ENCODE peak calls at places on chromosome 4, in six cellular contexts. D, W, X, P, N and L are unnamed samples.

GRCh38 chr4:177308125-177308524 is 1.5 kb upstream of the NEIL3 start:
- DNase-seq in X (no peak), N (no peak), W (no peak), D (no peak), P (no peak), L (no peak)

GRCh38 chr4:1534876-1535526 is 128.8 kb upstream of the NKX1-1 start:
- DNase-seq in W (no peak), P (no peak), N (no peak), D (no peak), X (peak), L (no peak)

GRCh38 chr4:109803924-109804571 is 2.2 kb upstream of the CFI start:
- DNase-seq in P (peak), W (peak), D (peak), X (no peak), N (no peak), L (no peak)

GRCh38 chr4:165874799-165875371 is 1.8 kb downstream of the TLL1 start:
- DNase-seq in W (peak), N (no peak), D (peak), P (no peak), X (peak), L (peak)

GRCh38 chr4:42871685-42872271 is 20.7 kb upstream of the GRXCR1 start:
- DNase-seq in N (no peak), X (no peak), W (peak), P (no peak), D (peak), L (no peak)

GRCh38 chr4:74933562-74934015 is 673 bp downstream of the PARM1 start:
- DNase-seq in N (no peak), D (peak), W (peak), X (peak), P (no peak), L (peak)

GRCh38 chr4:141248029-141248428 is 27.3 kb downstream of the ZNF330 start:
- DNase-seq in N (no peak), X (no peak), D (no peak), P (no peak), W (no peak), L (no peak)

GRCh38 chr4:145734576-145735329 is 54.8 kb downstream of the C4orf51 start:
- DNase-seq in W (peak), P (no peak), D (no peak), X (no peak), N (peak), L (no peak)

GRCh38 chr4:36168127-36168898 is 76.0 kb downstream of the ARAP2 start:
- DNase-seq in D (no peak), W (no peak), N (no peak), X (no peak), P (no peak), L (no peak)

GRCh38 chr4:23970193-23970850 is 80.5 kb upstream of the PPARGC1A start:
- DNase-seq in W (no peak), P (no peak), X (no peak), D (no peak), N (no peak), L (no peak)
- H3K27ac ChIP-seq in W (no peak), P (no peak), X (no peak), D (no peak), N (no peak), L (no peak)

DNA sequence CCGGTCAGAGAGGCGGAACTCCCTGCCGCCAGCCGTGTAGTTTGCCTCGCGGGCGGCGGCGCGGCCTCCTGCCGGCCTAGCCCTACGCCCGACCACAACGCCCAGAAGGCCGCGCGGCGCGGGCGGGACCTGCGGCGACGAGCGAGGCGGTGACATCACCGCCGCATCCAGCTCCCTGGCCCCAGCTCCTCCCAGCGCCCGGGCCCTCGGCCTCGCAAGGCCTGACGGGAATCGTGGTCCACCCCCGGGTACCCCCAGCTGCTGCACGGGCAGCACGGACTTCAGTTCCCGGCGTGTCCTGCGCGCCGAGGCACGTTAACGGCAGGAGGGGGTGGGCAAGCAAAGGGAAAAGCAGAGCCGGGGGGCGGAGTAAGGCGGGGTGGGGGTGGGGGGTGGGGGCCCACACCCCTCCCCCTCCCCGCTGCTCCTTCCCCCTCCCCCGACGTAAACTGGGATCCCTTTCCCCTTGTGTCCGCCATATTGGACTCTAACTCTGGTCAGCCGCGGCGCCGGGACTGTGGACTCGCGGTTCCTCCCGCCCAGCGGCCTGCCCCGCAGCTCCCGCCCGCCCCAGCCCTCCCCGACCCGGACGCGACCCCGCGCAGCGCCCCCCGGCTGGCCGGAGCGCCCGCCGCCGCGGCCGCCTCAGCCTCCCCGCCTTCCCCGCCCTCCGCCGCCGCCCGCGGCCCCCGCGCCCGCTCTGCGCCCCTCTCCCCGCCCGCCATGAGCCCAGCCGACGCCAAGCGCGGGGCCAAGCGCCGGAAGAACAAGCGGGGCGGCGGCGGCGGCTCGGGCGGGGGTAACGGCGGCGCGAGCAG is at the start of gene FAM193A:
- DNase-seq in D (peak), W (peak), N (peak), P (peak), X (peak), L (peak)
- TF ChIP-seq CTCF in D (no peak), W (no peak), N (no peak), P (no peak), X (no peak), L (peak)

DNA sequence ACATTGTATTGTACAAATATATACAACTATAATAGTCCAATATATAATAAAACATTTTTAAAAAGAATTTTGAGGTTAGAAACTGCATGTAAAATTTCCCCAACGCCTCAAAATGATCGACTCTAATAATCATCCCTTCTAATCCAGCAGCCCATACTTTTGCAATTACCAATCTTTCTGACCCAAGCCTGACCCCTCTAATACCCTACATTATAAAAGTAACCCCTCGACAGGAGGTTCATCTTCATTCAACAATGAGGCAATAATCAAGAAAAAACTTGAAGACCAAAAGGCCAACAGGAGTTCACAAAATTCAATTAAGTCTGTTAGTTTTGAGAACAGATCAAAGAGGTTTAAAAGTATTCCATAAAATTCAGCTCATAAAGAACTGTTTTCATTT is 393.6 kb downstream of the GPM6A start:
- DNase-seq in D (no peak), N (no peak), X (no peak), P (no peak), W (no peak), L (no peak)
- H3K27ac ChIP-seq in D (no peak), N (peak), X (no peak), P (no peak), W (no peak), L (no peak)

GRCh38 chr4:180558427-180558826 is 1684.8 kb upstream of the TENM3 start:
- DNase-seq in D (no peak), N (no peak), W (no peak), X (no peak), P (no peak), L (no peak)

GRCh38 chr4:180560896-180561295 is 1682.3 kb upstream of the TENM3 start:
- DNase-seq in N (no peak), X (no peak), P (no peak), W (no peak), D (no peak), L (no peak)

GRCh38 chr4:180557348-180557747 is 1685.9 kb upstream of the TENM3 start:
- DNase-seq in X (no peak), D (no peak), W (no peak), N (no peak), P (no peak), L (no peak)
- TF ChIP-seq CTCF in X (no peak), D (no peak), W (no peak), N (no peak), P (no peak), L (no peak)

GRCh38 chr4:171588764-171589163 is 224.4 kb upstream of the GALNTL6 start:
- DNase-seq in D (no peak), N (no peak), W (no peak), P (no peak), X (no peak), L (no peak)
- H3K27ac ChIP-seq in D (no peak), N (no peak), W (no peak), P (no peak), X (no peak), L (no peak)

GRCh38 chr4:118684873-118685811 is at the start of gene METTL14:
- DNase-seq in P (peak), N (peak), D (peak), X (peak), W (peak), L (peak)
- TF ChIP-seq CTCF in P (no peak), N (no peak), D (no peak), X (no peak), W (no peak), L (peak)

DNA sequence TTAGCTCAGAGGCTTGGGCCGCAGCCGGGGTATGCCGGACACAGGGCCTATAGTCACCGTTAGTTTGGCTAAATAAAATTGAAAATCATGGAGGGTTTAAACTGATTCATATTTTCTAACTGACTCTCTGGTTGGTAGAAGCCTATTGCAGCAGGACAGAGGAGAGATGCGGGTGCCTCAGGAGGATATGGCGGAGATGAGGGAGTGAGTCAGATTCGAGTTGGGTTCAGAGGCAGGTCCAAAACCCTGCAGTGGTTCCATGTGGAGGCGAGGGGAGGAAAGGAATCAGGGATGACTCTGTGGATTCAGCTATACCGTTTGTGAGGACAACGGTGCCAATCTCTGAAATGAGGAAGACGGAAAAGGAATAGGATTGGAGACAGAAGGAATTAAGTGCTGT is 176.6 kb downstream of the PALLD start:
- DNase-seq in P (no peak), W (no peak), X (no peak), N (no peak), D (no peak), L (no peak)
- H3K27ac ChIP-seq in P (no peak), W (no peak), X (no peak), N (no peak), D (peak), L (no peak)

DNA sequence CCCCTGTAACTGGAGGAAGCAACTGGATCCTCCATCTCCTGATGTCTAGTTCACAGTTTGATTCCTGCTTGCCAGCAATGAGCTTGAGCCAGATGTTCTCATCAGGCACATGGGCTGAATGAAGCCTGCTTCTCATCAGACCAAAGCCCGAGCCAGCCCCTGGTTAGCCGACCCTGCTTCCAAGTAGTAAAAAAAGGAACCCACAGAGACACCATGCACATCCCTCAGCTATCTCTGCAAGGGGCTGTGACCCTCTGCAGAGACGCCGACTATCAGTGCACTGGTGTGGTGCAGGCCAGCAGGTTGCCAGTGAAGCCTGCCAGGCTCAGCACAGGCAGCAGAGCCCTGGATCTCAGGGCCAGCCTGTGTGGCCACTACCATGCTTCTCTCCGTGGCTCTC is 2.8 kb downstream of the DCTD start:
- DNase-seq in W (no peak), P (no peak), X (no peak), N (no peak), D (no peak), L (no peak)
- TF ChIP-seq CTCF in W (no peak), P (no peak), X (no peak), N (no peak), D (no peak), L (no peak)

GRCh38 chr4:11367371-11367770 is 61.3 kb downstream of the HS3ST1 start:
- DNase-seq in D (peak), P (no peak), W (peak), X (no peak), N (no peak), L (peak)
- H3K27ac ChIP-seq in D (no peak), P (no peak), W (no peak), X (no peak), N (no peak), L (no peak)

GRCh38 chr4:51890760-51891159 is 47.8 kb downstream of the DCUN1D4 start:
- DNase-seq in X (no peak), W (no peak), P (no peak), N (no peak), D (no peak), L (no peak)

GRCh38 chr4:51895158-51895557 is 52.2 kb downstream of the DCUN1D4 start:
- DNase-seq in W (no peak), D (no peak), X (no peak), N (no peak), P (no peak), L (no peak)

GRCh38 chr4:51894246-51894645 is 51.3 kb downstream of the DCUN1D4 start:
- DNase-seq in N (no peak), D (no peak), W (no peak), P (no peak), X (no peak), L (no peak)

GRCh38 chr4:51901363-51901762 is 58.4 kb downstream of the DCUN1D4 start:
- DNase-seq in X (no peak), W (no peak), P (no peak), N (no peak), D (no peak), L (no peak)

DNA sequence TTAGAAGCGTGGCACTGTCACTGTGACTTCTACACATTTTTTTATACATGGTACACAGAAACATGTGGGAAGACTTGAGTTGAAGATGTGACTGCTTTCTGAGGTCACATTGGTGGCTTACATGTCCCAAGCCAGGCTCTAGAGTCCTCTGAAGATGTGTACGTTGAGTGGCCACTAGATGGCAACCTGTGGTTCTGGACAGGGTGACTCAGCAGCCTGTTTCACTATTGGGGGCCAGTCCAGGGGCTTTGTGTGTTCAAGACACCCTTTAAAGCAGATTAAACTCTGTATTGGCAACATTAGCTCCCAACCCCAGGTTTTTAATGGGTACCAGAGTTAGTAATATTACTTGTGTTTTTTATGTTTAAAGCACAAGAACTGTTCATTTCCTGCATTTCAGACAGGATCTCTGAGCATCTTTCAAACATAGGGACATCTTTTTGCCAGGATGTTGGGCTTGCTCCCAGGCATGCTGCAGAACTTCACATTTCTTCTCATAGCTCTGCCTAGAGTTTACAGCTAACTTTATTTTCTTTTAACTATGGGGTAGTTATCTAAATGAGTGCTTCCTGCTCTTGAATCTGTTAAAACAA is 53.0 kb downstream of the DCUN1D4 start:
- DNase-seq in P (peak), X (no peak), W (peak), D (peak), N (no peak), L (peak)
- TF ChIP-seq CTCF in P (peak), X (peak), W (peak), D (peak), N (peak), L (peak)